ENCODE peak calls at places on chromosomes 11 and 22, in seven cellular contexts. U is GM12891, A is HepG2, F is H1, P is SK-N-SH, T is GM12878, G is K562. N is an unnamed sample.

GRCh38 chr11:44993971-44994705 is 43.5 kb upstream of the TP53I11 start:
- DNase-seq in U (no peak), A (no peak), F (peak), P (no peak), T (no peak), G (no peak), N (no peak)

GRCh38 chr11:57798905-57799559 is 37.4 kb downstream of the CTNND1 start:
- DNase-seq in U (no peak), A (peak), F (no peak), P (no peak), T (no peak), G (peak), N (no peak)

GRCh38 chr11:25981998-25982397 is 349.9 kb upstream of the ANO3 start:
- DNase-seq in U (no peak), A (peak), F (no peak), P (peak), T (peak), G (no peak), N (no peak)

GRCh38 chr22:25404923-25405853 is 159.3 kb upstream of the GRK3 start:
- DNase-seq in U (peak), A (peak), F (no peak), P (peak), T (no peak), G (peak), N (peak)

GRCh38 chr11:121212696-121213567 is 79.6 kb upstream of the SC5D start:
- DNase-seq in U (no peak), A (no peak), F (peak), P (no peak), T (no peak), G (no peak), N (no peak)

GRCh38 chr11:76803023-76803422 is 19.9 kb downstream of the TSKU start:
- DNase-seq in U (no peak), A (no peak), F (no peak), P (no peak), T (no peak), G (no peak), N (no peak)

GRCh38 chr22:48453751-48454485 is 1373.8 kb downstream of the BRD1 start:
- DNase-seq in U (no peak), A (no peak), F (no peak), P (no peak), T (no peak), G (no peak), N (no peak)

GRCh38 chr22:29078036-29078868 is 5.4 kb downstream of the KREMEN1 start:
- DNase-seq in U (no peak), A (no peak), F (no peak), P (no peak), T (no peak), G (no peak), N (no peak)

GRCh38 chr22:39209756-39210155 is 35.0 kb downstream of the PDGFB start:
- DNase-seq in U (no peak), A (no peak), F (peak), P (no peak), T (no peak), G (no peak), N (no peak)

GRCh38 chr11:126129681-126130671 is 67.3 kb upstream of the CDON start:
- DNase-seq in U (no peak), A (no peak), F (no peak), P (no peak), T (no peak), G (no peak), N (no peak)

GRCh38 chr22:49765951-49766350 is 61.7 kb downstream of the BRD1 start:
- DNase-seq in U (no peak), A (no peak), F (peak), P (peak), T (no peak), G (no peak), N (no peak)

GRCh38 chr11:363948-364761 is 5.1 kb upstream of the B4GALNT4 start:
- DNase-seq in U (peak), A (peak), F (peak), P (peak), T (no peak), G (no peak), N (peak)

GRCh38 chr22:39475337-39475736 is 18.5 kb downstream of the MGAT3 start:
- DNase-seq in U (no peak), A (no peak), F (no peak), P (peak), T (no peak), G (no peak), N (no peak)

GRCh38 chr11:66047541-66048365 is 1.2 kb downstream of the GAL3ST3 start:
- DNase-seq in U (no peak), A (no peak), F (no peak), P (no peak), T (no peak), G (no peak), N (no peak)

GRCh38 chr11:112016765-112017356 is 8.3 kb upstream of the DLAT start:
- DNase-seq in U (no peak), A (no peak), F (no peak), P (no peak), T (no peak), G (no peak), N (no peak)

GRCh38 chr11:111001091-111001430 is 244.5 kb upstream of the POU2AF2 start:
- DNase-seq in U (no peak), A (no peak), F (no peak), P (no peak), T (no peak), G (no peak), N (no peak)

GRCh38 chr11:111006207-111006606 is 239.3 kb upstream of the POU2AF2 start:
- DNase-seq in U (no peak), A (no peak), F (no peak), P (no peak), T (no peak), G (no peak), N (no peak)

GRCh38 chr11:111000400-111001090 is 245.0 kb upstream of the POU2AF2 start:
- DNase-seq in U (no peak), A (no peak), F (no peak), P (peak), T (no peak), G (no peak), N (no peak)

DNA sequence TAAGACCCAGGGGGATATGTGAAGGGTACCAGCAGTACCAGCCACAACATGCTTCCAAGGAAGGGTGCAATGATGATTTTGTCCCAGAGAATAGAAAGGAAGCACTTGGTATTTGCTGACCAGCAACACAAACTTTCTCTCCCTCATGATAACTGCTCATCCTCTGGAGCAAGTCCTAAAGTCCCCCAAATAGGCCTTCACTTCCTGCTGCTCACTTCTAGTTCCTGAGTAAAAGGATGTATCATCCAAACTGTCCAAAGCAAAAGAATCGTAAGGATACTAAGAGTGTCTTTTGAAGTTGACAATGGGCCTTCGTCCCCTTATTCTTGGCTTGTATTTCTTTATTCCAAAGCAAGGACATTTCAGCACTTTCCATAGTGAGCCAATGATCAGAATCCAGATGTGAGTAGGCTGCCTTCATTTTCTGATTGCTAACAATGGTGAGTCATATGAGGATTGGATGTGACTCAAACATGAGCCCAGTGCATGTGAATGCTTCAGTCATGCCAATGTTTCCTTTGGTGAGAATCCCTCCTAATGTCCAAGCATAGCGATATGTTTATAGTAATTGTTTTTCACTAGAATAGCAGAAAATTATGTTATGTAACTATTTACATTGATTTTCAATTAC is 243.4 kb upstream of the POU2AF2 start:
- DNase-seq in U (no peak), A (no peak), F (no peak), P (no peak), T (no peak), G (no peak), N (no peak)
- TF ChIP-seq TAF1 in U (no peak), A (no peak), F (no peak), P (no peak), T (no peak), G (no peak), N (no peak)

DNA sequence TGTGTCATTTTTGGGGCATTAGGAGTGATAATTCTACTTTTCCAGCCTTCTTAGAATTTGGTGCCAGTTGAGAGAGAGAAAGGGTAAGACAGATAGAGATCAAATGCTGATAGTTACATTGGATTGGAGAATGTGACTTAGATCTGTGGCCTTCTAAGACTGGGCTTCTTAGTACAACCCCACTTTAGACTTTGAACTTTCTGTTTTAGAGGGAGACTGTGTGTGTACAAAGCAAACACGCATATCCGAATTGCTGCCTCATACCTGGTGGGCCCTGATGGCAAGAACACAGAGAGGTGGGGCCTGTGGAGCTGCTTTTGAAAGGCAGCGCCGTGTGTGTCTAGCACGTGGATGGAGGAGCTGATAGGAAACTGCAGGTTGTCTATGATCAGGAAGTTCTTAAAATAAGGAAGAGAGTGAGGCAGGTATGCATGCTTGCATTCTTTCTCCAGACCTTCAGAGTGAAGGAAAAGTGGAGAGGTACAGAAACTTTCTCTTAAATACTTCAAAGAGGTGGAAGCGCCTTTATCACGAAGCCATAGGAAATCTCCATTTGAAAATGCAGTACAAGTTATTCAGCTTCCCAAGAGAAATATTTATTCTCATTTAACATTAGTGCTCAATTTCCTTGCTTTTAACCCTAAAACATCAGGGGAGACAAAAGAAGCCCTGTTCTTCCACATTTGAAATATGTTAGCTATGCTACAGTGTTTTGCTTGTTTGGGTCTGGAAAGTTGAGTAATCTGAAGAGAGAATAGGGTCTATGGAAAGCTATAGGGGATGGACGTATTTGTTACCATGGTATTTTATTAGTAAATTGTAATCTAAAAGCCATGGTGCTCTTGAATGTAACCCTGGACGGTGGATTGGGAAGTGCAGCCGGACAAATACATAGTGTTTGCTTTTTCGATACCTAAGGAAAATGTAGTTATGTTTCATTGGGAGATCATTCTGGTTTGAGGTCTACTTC is 13.7 kb downstream of the PDHX start:
- DNase-seq in U (no peak), A (peak), F (no peak), P (no peak), T (no peak), G (no peak), N (no peak)
- TF ChIP-seq POLR2AphosphoS5 in U (no peak), A (no peak), F (no peak), P (no peak), T (no peak), G (no peak), N (no peak)

GRCh38 chr22:37748659-37749058 is 51.8 kb downstream of the TRIOBP start:
- DNase-seq in U (no peak), A (no peak), F (no peak), P (no peak), T (no peak), G (no peak), N (no peak)

GRCh38 chr22:37747715-37748100 is 50.9 kb downstream of the TRIOBP start:
- DNase-seq in U (no peak), A (no peak), F (no peak), P (no peak), T (no peak), G (no peak), N (no peak)

GRCh38 chr22:37749831-37750595 is 53.2 kb downstream of the TRIOBP start:
- DNase-seq in U (no peak), A (peak), F (no peak), P (no peak), T (no peak), G (no peak), N (no peak)

GRCh38 chr22:37750596-37751162 is 53.8 kb downstream of the TRIOBP start:
- DNase-seq in U (no peak), A (no peak), F (no peak), P (no peak), T (no peak), G (no peak), N (no peak)

DNA sequence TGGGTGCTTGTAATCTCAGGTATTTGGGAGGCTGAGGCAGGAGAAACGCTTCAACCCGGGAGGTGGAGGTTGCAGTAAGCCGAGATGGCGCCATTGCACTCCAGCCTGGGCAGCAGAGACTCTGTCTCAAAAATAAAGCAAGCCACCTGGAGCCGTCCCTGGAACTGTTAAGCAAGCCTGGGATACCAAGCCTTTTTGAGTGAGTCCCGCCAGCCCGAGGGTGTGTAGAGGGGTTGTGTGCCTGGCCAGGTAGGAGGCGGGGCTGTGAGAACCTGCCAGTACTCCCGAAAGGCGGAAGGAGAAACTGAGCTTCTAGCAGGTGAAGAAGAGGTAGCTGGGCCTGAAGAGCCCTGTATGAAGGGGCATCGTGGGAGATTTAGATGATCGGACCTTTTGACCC is 52.4 kb downstream of the TRIOBP start:
- DNase-seq in U (no peak), A (no peak), F (no peak), P (no peak), T (no peak), G (no peak), N (no peak)
- TF ChIP-seq TAF1 in U (no peak), A (no peak), F (no peak), P (no peak), T (no peak), G (no peak), N (no peak)

DNA sequence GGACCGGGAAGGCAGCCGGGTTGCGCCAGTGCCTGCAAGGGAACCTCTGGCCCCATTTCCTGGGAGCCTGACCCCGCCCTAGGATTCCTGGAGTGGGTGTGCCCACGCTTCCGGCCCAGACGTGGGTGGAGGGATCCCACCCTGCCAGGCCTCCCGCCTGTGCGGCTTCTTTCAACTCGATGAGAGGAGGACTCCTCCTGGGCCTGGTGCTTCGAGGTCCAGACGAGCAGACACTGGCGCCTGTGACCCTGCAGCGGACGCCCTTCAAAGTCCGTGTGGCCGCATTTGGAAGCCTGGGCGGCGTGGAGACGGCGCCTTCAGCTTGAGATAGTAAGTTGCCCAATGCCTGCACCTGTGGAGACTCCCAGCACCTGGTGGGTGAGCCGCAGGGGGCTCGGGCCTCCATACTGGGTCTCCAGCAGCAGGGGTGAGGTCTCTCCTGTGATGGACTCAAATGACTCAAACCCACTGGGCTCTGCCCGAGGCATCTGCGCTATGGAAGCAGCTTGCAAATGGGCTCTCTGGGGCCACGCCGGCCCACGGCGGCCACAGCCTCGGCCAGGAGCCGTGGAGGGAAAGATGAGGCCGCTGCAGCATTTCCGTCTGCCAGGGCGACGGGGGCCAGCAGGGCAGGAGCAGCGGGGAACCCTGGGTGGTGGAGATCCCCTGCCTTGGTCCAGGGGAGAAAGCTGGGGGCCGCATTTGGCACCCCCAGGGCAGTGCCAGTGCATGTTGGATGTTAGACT is 64.3 kb upstream of the PPARA start:
- DNase-seq in U (no peak), A (no peak), F (no peak), P (no peak), T (no peak), G (peak), N (no peak)
- TF ChIP-seq POLR2AphosphoS5 in U (no peak), A (no peak), F (no peak), P (peak), T (no peak), G (no peak), N (no peak)

GRCh38 chr11:15829312-15829711 is 527.0 kb downstream of the SOX6 start:
- DNase-seq in U (no peak), A (no peak), F (no peak), P (no peak), T (no peak), G (no peak), N (no peak)

GRCh38 chr11:15828241-15828903 is 528.0 kb downstream of the SOX6 start:
- DNase-seq in U (no peak), A (no peak), F (no peak), P (no peak), T (no peak), G (no peak), N (no peak)

GRCh38 chr11:15826008-15826650 is 530.2 kb downstream of the SOX6 start:
- DNase-seq in U (no peak), A (no peak), F (no peak), P (no peak), T (no peak), G (no peak), N (no peak)

GRCh38 chr11:15824060-15824459 is 532.3 kb downstream of the SOX6 start:
- DNase-seq in U (no peak), A (no peak), F (no peak), P (no peak), T (no peak), G (no peak), N (no peak)

DNA sequence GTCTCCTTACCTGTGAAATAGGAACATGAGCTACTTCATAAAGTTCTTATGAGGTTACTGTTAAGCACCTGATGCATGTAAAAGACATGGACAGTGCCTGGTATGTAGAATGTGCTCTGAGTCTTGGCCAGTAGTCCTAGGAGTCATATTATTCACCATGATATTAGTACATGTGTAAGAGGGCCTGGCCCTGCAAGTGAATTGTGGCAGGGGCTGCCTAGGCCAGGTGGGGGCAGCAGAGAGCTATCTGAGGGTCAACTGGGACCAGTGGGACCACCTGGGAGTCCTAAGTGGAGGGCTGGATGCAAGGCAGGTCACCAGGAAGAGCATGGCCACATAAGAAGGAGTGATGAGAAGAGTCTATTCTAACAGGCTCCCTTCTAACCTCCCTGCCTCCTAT is 529.5 kb downstream of the SOX6 start:
- DNase-seq in U (peak), A (no peak), F (peak), P (peak), T (no peak), G (peak), N (no peak)
- TF ChIP-seq TAF1 in U (no peak), A (no peak), F (no peak), P (no peak), T (no peak), G (no peak), N (no peak)

DNA sequence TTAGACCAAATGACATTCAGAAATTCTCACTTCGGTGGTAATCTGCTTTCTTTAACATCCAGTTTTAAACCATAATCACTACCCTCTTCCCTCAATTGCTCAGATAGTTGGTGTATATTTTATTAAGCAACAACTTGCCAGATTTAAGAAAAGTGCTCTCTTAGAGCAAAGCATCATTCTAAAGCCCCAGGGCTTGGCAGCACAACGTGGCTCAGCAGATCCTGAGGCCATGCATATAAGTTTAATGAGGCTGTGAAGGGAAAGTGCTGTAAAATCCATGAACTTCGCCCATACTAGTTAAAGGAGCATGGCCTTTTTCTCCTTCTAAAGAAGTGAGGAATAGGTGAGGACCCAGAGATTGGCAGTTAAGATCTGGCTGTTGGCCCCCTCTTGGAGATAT is 482.3 kb upstream of the CCDC90B start:
- DNase-seq in U (no peak), A (no peak), F (no peak), P (no peak), T (no peak), G (no peak), N (no peak)
- TF ChIP-seq POLR2AphosphoS5 in U (no peak), A (no peak), F (no peak), P (no peak), T (no peak), G (no peak), N (no peak)

GRCh38 chr22:36331912-36332622 is 55.7 kb downstream of the MYH9 start:
- DNase-seq in U (no peak), A (no peak), F (no peak), P (peak), T (peak), G (no peak), N (peak)
- TF ChIP-seq TAF1 in U (no peak), A (no peak), F (no peak), P (peak), T (peak), G (no peak), N (no peak)

DNA sequence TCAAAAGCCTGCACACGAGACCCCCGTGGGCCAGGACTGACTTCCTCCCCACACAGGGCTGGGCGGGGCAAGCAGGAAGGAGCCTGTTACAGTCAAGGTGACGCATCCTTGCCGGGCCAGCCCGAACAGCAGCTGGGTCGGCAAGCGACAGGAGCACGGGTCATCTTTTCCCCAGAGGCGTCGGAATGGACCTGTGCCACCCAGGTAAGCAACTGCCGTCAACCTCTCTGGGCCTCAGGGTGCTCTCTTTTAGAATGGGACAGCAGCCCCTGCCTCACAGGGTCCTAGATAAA is at the start of gene CYTH4:
- DNase-seq in U (peak), A (no peak), F (no peak), P (no peak), T (no peak), G (peak), N (peak)
- TF ChIP-seq POLR2AphosphoS5 in U (no peak), A (no peak), F (no peak), P (no peak), T (no peak), G (no peak), N (no peak)

N was measured in GM12892.